ENCODE peak calls at places on chromosome 1, in eight cellular contexts. One of them, this sample, is unnamed. For H3K4me1, the result is how much of the 10 kb centered on the place peaks cover.

GRCh38 chr1:201447911-201448871 is 20.8 kb downstream of the PHLDA3 start:
- DNase-seq in thoracic aorta: no peak
- DNase-seq in fibroblast of lung: peak
- DNase-seq in breast epithelium: peak
- DNase-seq in suprapubic skin: peak
- DNase-seq in tibial artery: peak
- DNase-seq in H9: peak
- DNase-seq in CD8-positive, alpha-beta T cell: peak
- DNase-seq in this sample: peak

GRCh38 chr1:184191181-184191601 is 139.7 kb downstream of the TSEN15 start:
- DNase-seq in fibroblast of lung: peak
- DNase-seq in CD8-positive, alpha-beta T cell: no peak
- DNase-seq in thoracic aorta: no peak
- DNase-seq in breast epithelium: no peak
- DNase-seq in tibial artery: peak
- DNase-seq in suprapubic skin: no peak
- DNase-seq in H9: no peak
- DNase-seq in this sample: no peak

GRCh38 chr1:8154621-8155052 is 128.5 kb upstream of the ERRFI1 start:
- DNase-seq in H9: no peak
- DNase-seq in fibroblast of lung: peak
- DNase-seq in suprapubic skin: no peak
- DNase-seq in thoracic aorta: no peak
- DNase-seq in breast epithelium: no peak
- DNase-seq in CD8-positive, alpha-beta T cell: no peak
- DNase-seq in tibial artery: no peak
- DNase-seq in this sample: peak

GRCh38 chr1:167776151-167776550 is 54.4 kb downstream of the MPZL1 start:
- DNase-seq in suprapubic skin: no peak
- DNase-seq in tibial artery: no peak
- DNase-seq in H9: no peak
- DNase-seq in breast epithelium: no peak
- DNase-seq in fibroblast of lung: peak
- DNase-seq in thoracic aorta: no peak
- DNase-seq in CD8-positive, alpha-beta T cell: no peak
- DNase-seq in this sample: no peak

GRCh38 chr1:220544901-220545303 is 17.0 kb downstream of the MARK1 start:
- DNase-seq in fibroblast of lung: peak
- DNase-seq in tibial artery: no peak
- DNase-seq in H9: peak
- DNase-seq in suprapubic skin: no peak
- DNase-seq in thoracic aorta: no peak
- DNase-seq in breast epithelium: no peak
- DNase-seq in CD8-positive, alpha-beta T cell: no peak
- DNase-seq in this sample: no peak

GRCh38 chr1:202162049-202162417 is 1.6 kb upstream of the PTPN7 start:
- DNase-seq in CD8-positive, alpha-beta T cell: no peak
- DNase-seq in breast epithelium: no peak
- DNase-seq in tibial artery: no peak
- DNase-seq in suprapubic skin: no peak
- DNase-seq in fibroblast of lung: no peak
- DNase-seq in thoracic aorta: no peak
- DNase-seq in H9: no peak
- DNase-seq in this sample: no peak

GRCh38 chr1:231828182-231828920 is 201.8 kb downstream of the DISC1 start:
- DNase-seq in thoracic aorta: no peak
- DNase-seq in CD8-positive, alpha-beta T cell: no peak
- DNase-seq in H9: no peak
- DNase-seq in tibial artery: no peak
- DNase-seq in suprapubic skin: no peak
- DNase-seq in fibroblast of lung: peak
- DNase-seq in breast epithelium: no peak
- DNase-seq in this sample: no peak

GRCh38 chr1:28313710-28314510 is 14.9 kb upstream of the MED18 start:
- DNase-seq in fibroblast of lung: peak
- DNase-seq in CD8-positive, alpha-beta T cell: no peak
- DNase-seq in H9: no peak
- DNase-seq in thoracic aorta: no peak
- DNase-seq in tibial artery: no peak
- DNase-seq in breast epithelium: peak
- DNase-seq in suprapubic skin: peak
- DNase-seq in this sample: no peak

GRCh38 chr1:65792671-65793358 is at the start of gene PDE4B:
- DNase-seq in fibroblast of lung: peak
- DNase-seq in suprapubic skin: no peak
- DNase-seq in thoracic aorta: no peak
- DNase-seq in H9: peak
- DNase-seq in tibial artery: no peak
- DNase-seq in CD8-positive, alpha-beta T cell: no peak
- DNase-seq in breast epithelium: no peak
- DNase-seq in this sample: no peak

GRCh38 chr1:220363196-220363831 is 91.1 kb upstream of the RAB3GAP2 start:
- DNase-seq in thoracic aorta: no peak
- DNase-seq in CD8-positive, alpha-beta T cell: no peak
- DNase-seq in tibial artery: no peak
- DNase-seq in breast epithelium: no peak
- DNase-seq in suprapubic skin: no peak
- DNase-seq in fibroblast of lung: peak
- DNase-seq in H9: no peak
- DNase-seq in this sample: peak

GRCh38 chr1:207811319-207811718 is 59.5 kb downstream of the CD46 start:
- DNase-seq in fibroblast of lung: no peak
- DNase-seq in CD8-positive, alpha-beta T cell: no peak
- DNase-seq in breast epithelium: no peak
- DNase-seq in H9: no peak
- DNase-seq in suprapubic skin: no peak
- DNase-seq in thoracic aorta: no peak
- DNase-seq in tibial artery: peak
- DNase-seq in this sample: no peak

GRCh38 chr1:116667577-116668105 is at the start of gene IGSF3:
- DNase-seq in fibroblast of lung: peak
- DNase-seq in thoracic aorta: no peak
- DNase-seq in H9: peak
- DNase-seq in tibial artery: peak
- DNase-seq in suprapubic skin: peak
- DNase-seq in breast epithelium: peak
- DNase-seq in CD8-positive, alpha-beta T cell: peak
- DNase-seq in this sample: peak

GRCh38 chr1:217896490-217896889 is 265.3 kb downstream of the SPATA17 start:
- DNase-seq in fibroblast of lung: peak
- DNase-seq in suprapubic skin: no peak
- DNase-seq in breast epithelium: no peak
- DNase-seq in tibial artery: no peak
- DNase-seq in CD8-positive, alpha-beta T cell: no peak
- DNase-seq in H9: no peak
- DNase-seq in thoracic aorta: no peak
- DNase-seq in this sample: no peak

DNA sequence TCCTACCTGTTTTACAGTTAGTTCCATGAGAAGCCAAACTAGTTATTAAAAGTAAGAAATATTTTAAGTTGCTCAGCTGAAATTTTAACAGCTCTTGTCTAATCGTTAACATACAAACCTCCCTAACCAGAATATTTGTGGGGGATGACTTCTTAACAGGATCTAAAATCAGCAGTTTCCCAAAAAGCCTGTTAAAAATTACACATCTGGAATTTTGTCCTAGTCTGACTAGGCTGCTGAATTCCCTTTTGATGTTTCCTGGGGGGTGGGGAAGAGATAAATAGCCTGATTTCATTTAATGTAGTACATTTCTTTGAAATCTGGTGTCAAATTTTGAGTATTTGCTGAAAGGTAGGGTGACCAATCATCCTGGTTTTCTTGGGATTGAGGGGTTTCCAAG is 78.8 kb upstream of the ARHGAP29 start:
- DNase-seq in thoracic aorta: no peak
- DNase-seq in suprapubic skin: no peak
- DNase-seq in fibroblast of lung: no peak
- DNase-seq in breast epithelium: no peak
- DNase-seq in CD8-positive, alpha-beta T cell: no peak
- DNase-seq in tibial artery: no peak
- DNase-seq in H9: no peak
- DNase-seq in this sample: no peak
- H3K4me1 ChIP-seq in thoracic aorta: under half
- H3K4me1 ChIP-seq in suprapubic skin: under half
- H3K4me1 ChIP-seq in fibroblast of lung: under half
- H3K4me1 ChIP-seq in breast epithelium: under half
- H3K4me1 ChIP-seq in CD8-positive, alpha-beta T cell: under half
- H3K4me1 ChIP-seq in tibial artery: under half
- H3K4me1 ChIP-seq in H9: under half
- H3K4me1 ChIP-seq in this sample: under half

DNA sequence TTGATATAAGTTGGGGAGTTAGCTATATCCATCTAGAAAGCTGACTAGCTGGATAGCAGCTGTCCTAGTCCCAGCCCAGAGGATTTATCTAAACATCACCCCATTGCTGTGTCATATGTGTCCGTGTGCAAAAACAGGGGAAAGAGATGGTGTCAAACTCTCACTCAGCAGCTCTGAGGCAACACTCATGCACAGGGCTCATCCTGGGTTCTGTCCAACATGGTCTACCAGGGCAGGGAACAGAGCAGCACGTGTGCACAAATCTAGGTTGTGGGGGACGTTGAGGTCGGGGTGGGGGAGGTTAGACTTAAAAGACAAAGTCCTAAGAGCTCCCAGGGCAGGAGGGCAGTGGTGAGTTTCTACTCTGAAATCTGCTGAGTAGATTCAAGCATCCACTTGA is 16.2 kb downstream of the PI4KB start:
- DNase-seq in CD8-positive, alpha-beta T cell: no peak
- DNase-seq in fibroblast of lung: no peak
- DNase-seq in thoracic aorta: no peak
- DNase-seq in suprapubic skin: no peak
- DNase-seq in H9: no peak
- DNase-seq in tibial artery: no peak
- DNase-seq in breast epithelium: no peak
- DNase-seq in this sample: no peak
- H3K4me1 ChIP-seq in CD8-positive, alpha-beta T cell: under half
- H3K4me1 ChIP-seq in fibroblast of lung: under half
- H3K4me1 ChIP-seq in thoracic aorta: under half
- H3K4me1 ChIP-seq in suprapubic skin: half or more
- H3K4me1 ChIP-seq in H9: under half
- H3K4me1 ChIP-seq in tibial artery: under half
- H3K4me1 ChIP-seq in breast epithelium: under half
- H3K4me1 ChIP-seq in this sample: under half

GRCh38 chr1:109639841-109640184 is 16.1 kb upstream of the GSTM4 start:
- DNase-seq in thoracic aorta: no peak
- DNase-seq in fibroblast of lung: no peak
- DNase-seq in tibial artery: peak
- DNase-seq in suprapubic skin: no peak
- DNase-seq in H9: peak
- DNase-seq in CD8-positive, alpha-beta T cell: no peak
- DNase-seq in breast epithelium: no peak
- DNase-seq in this sample: no peak

GRCh38 chr1:109641341-109641740 is 14.6 kb upstream of the GSTM4 start:
- DNase-seq in breast epithelium: no peak
- DNase-seq in suprapubic skin: no peak
- DNase-seq in H9: no peak
- DNase-seq in tibial artery: peak
- DNase-seq in thoracic aorta: no peak
- DNase-seq in CD8-positive, alpha-beta T cell: no peak
- DNase-seq in fibroblast of lung: no peak
- DNase-seq in this sample: no peak

GRCh38 chr1:109637446-109637845 is 17.8 kb downstream of the AMPD2 start:
- DNase-seq in suprapubic skin: peak
- DNase-seq in H9: peak
- DNase-seq in breast epithelium: no peak
- DNase-seq in fibroblast of lung: no peak
- DNase-seq in thoracic aorta: no peak
- DNase-seq in CD8-positive, alpha-beta T cell: no peak
- DNase-seq in tibial artery: peak
- DNase-seq in this sample: no peak

GRCh38 chr1:109640285-109640865 is 15.5 kb upstream of the GSTM4 start:
- DNase-seq in CD8-positive, alpha-beta T cell: peak
- DNase-seq in fibroblast of lung: peak
- DNase-seq in breast epithelium: peak
- DNase-seq in suprapubic skin: peak
- DNase-seq in thoracic aorta: peak
- DNase-seq in tibial artery: peak
- DNase-seq in H9: peak
- DNase-seq in this sample: peak

DNA sequence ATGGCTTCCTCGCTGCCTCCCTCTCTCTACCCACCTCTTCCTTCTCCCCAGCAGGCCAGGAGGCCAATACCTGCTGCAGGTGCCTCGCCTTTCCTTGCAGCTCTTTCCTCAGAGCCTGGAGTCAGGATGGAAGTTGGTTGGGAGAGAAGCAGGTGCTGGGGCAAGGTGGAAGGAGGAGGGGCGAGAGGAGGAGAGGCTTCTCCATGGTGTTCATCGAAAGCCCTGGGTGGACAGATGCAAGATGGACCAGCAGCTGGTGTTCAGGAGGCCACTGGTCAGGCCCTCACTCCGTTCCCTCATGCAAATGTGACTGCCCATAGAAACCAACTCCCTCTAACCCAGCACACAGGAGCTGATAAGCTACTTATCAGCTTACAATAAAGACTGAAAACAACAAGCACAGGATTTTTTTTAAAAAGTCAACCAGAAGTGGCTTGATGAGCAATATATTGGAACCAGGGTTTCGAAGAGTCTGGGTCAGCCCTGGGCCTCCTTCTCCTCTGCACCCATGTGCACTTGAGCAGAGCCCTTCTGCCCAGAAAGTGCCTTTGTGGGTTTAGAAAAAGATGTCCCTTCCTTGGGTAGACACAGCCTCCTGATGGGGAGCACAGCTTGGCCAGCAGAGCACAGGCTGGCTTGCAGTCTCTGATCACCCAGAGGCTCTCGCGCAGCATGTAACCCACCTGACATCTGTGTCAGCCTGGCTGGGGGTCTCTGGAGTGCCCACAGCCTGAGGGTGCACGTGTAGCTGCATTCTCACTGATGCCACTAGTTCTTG is 16.6 kb upstream of the GSTM4 start:
- DNase-seq in H9: peak
- DNase-seq in CD8-positive, alpha-beta T cell: no peak
- DNase-seq in suprapubic skin: no peak
- DNase-seq in fibroblast of lung: no peak
- DNase-seq in breast epithelium: no peak
- DNase-seq in tibial artery: peak
- DNase-seq in thoracic aorta: no peak
- DNase-seq in this sample: no peak
- H3K4me1 ChIP-seq in H9: under half
- H3K4me1 ChIP-seq in CD8-positive, alpha-beta T cell: under half
- H3K4me1 ChIP-seq in suprapubic skin: under half
- H3K4me1 ChIP-seq in fibroblast of lung: under half
- H3K4me1 ChIP-seq in breast epithelium: under half
- H3K4me1 ChIP-seq in tibial artery: under half
- H3K4me1 ChIP-seq in thoracic aorta: under half
- H3K4me1 ChIP-seq in this sample: under half

DNA sequence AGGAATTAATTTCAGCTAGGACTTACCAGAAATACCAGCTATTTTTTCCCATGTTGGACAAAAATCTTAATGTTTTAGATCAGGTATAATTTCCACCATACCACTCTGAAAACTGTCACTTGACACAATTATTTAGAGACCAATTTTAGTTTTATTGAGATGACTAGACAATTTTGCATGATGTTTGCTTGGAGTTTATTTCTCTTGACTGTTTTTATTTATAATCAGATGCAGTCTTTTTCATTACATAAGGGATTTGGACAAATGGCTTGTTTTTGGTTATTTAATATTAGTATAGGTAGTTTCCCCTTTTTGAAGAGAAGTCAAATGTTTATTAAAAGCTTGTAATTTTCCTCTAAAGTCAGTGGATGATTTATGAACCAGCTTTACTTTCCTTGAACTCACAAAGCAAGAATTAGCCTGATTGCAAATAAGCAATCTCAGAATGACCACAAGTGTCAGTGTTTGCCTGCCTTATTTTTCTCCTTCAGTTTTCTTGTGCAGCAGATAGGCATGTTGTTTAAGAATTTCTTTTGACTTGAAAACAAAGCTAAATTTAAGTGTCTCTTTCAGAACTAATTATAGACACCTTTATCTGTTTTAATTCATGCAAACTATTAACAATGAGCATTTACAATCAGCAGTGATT is 3.8 kb upstream of the B3GALT2 start:
- DNase-seq in thoracic aorta: no peak
- DNase-seq in breast epithelium: no peak
- DNase-seq in CD8-positive, alpha-beta T cell: no peak
- DNase-seq in tibial artery: no peak
- DNase-seq in H9: no peak
- DNase-seq in suprapubic skin: no peak
- DNase-seq in fibroblast of lung: peak
- DNase-seq in this sample: no peak
- H3K4me1 ChIP-seq in thoracic aorta: under half
- H3K4me1 ChIP-seq in breast epithelium: under half
- H3K4me1 ChIP-seq in CD8-positive, alpha-beta T cell: under half
- H3K4me1 ChIP-seq in tibial artery: under half
- H3K4me1 ChIP-seq in H9: under half
- H3K4me1 ChIP-seq in suprapubic skin: under half
- H3K4me1 ChIP-seq in fibroblast of lung: under half
- H3K4me1 ChIP-seq in this sample: half or more